ENCODE peak calls at places on chromosome 4, in five cellular contexts. O is SK-N-SH, Y is HCT116, N is T47D, K is K562. S is an unnamed sample.

GRCh38 chr4:125317526-125317880 is 2.7 kb downstream of the FAT4 start:
- DNase-seq in O (peak), Y (no peak), N (no peak), K (no peak), S (no peak)

GRCh38 chr4:154588198-154588597 is 2.3 kb downstream of the FGA start:
- DNase-seq in O (no peak), Y (no peak), N (no peak), K (no peak), S (no peak)

GRCh38 chr4:17957689-17958088 is 63.9 kb downstream of the LCORL start:
- DNase-seq in O (no peak), Y (no peak), N (no peak), K (no peak), S (no peak)

GRCh38 chr4:165368567-165368966 is 10.2 kb upstream of the CPE start:
- DNase-seq in O (no peak), Y (no peak), N (no peak), K (no peak), S (peak)

GRCh38 chr4:184265566-184266351 is 48.1 kb upstream of the ENPP6 start:
- DNase-seq in O (no peak), Y (peak), N (no peak), K (peak), S (no peak)

GRCh38 chr4:90598741-90599140 is 471.5 kb downstream of the CCSER1 start:
- DNase-seq in O (no peak), Y (no peak), N (no peak), K (no peak), S (no peak)

GRCh38 chr4:15778742-15779231 is 659 bp downstream of the CD38 start:
- DNase-seq in O (no peak), Y (no peak), N (no peak), K (no peak), S (no peak)

GRCh38 chr4:23775694-23776093 is 114.2 kb downstream of the PPARGC1A start:
- DNase-seq in O (no peak), Y (no peak), N (no peak), K (no peak), S (peak)

GRCh38 chr4:129899849-129900248 is 803.9 kb downstream of the C4orf33 start:
- DNase-seq in O (no peak), Y (no peak), N (no peak), K (no peak), S (peak)

GRCh38 chr4:48943387-48943786 is 36.8 kb upstream of the OCIAD2 start:
- DNase-seq in O (no peak), Y (peak), N (peak), K (no peak), S (peak)

GRCh38 chr4:185504098-185505047 is 30.9 kb downstream of the PDLIM3 start:
- DNase-seq in O (no peak), Y (peak), N (no peak), K (peak), S (peak)

GRCh38 chr4:152697284-152698011 is 17.7 kb upstream of the TMEM154 start:
- DNase-seq in O (no peak), Y (no peak), N (no peak), K (no peak), S (no peak)

GRCh38 chr4:107248571-107248970 is 212.5 kb upstream of the DKK2 start:
- DNase-seq in O (no peak), Y (no peak), N (no peak), K (no peak), S (no peak)

GRCh38 chr4:83484500-83485431 is at the start of gene ABRAXAS1:
- DNase-seq in O (peak), Y (peak), N (peak), K (peak), S (peak)

GRCh38 chr4:142091085-142091513 is 454.7 kb downstream of the IL15 start:
- DNase-seq in O (no peak), Y (no peak), N (no peak), K (no peak), S (no peak)

GRCh38 chr4:141132689-141133145 is 552 bp downstream of the RNF150 start:
- DNase-seq in O (peak), Y (no peak), N (peak), K (no peak), S (no peak)

GRCh38 chr4:60345397-60345796 is 854.7 kb upstream of the ADGRL3 start:
- DNase-seq in O (no peak), Y (no peak), N (no peak), K (no peak), S (no peak)

GRCh38 chr4:151468715-151469696 is 60.0 kb downstream of the FHIP1A start:
- DNase-seq in O (no peak), Y (no peak), N (no peak), K (no peak), S (no peak)

GRCh38 chr4:10753326-10753725 is 68.8 kb upstream of the CLNK start:
- DNase-seq in O (no peak), Y (no peak), N (no peak), K (no peak), S (no peak)

GRCh38 chr4:3427134-3427476 is 14.7 kb upstream of the HGFAC start:
- DNase-seq in O (no peak), Y (no peak), N (no peak), K (no peak), S (no peak)

GRCh38 chr4:3430524-3430923 is 11.2 kb upstream of the HGFAC start:
- DNase-seq in O (no peak), Y (no peak), N (no peak), K (no peak), S (no peak)

GRCh38 chr4:3429651-3430050 is 12.1 kb upstream of the HGFAC start:
- DNase-seq in O (no peak), Y (no peak), N (no peak), K (no peak), S (no peak)

GRCh38 chr4:3426465-3427133 is 15.2 kb upstream of the HGFAC start:
- DNase-seq in O (no peak), Y (no peak), N (no peak), K (no peak), S (no peak)

GRCh38 chr4:3427706-3428446 is 13.9 kb upstream of the HGFAC start:
- DNase-seq in O (no peak), Y (no peak), N (no peak), K (no peak), S (no peak)
- TF ChIP-seq JUND in O (no peak), Y (no peak), N (no peak), K (no peak), S (no peak)

GRCh38 chr4:80136238-80136637 is 61.1 kb upstream of the PRDM8 start:
- DNase-seq in O (no peak), Y (no peak), N (no peak), K (no peak), S (no peak)

GRCh38 chr4:80139668-80140067 is 57.6 kb upstream of the PRDM8 start:
- DNase-seq in O (no peak), Y (no peak), N (no peak), K (no peak), S (no peak)

GRCh38 chr4:80137631-80138030 is 59.7 kb upstream of the PRDM8 start:
- DNase-seq in O (no peak), Y (no peak), N (no peak), K (no peak), S (no peak)

GRCh38 chr4:80140237-80140636 is 57.1 kb upstream of the PRDM8 start:
- DNase-seq in O (no peak), Y (no peak), N (no peak), K (no peak), S (no peak)

DNA sequence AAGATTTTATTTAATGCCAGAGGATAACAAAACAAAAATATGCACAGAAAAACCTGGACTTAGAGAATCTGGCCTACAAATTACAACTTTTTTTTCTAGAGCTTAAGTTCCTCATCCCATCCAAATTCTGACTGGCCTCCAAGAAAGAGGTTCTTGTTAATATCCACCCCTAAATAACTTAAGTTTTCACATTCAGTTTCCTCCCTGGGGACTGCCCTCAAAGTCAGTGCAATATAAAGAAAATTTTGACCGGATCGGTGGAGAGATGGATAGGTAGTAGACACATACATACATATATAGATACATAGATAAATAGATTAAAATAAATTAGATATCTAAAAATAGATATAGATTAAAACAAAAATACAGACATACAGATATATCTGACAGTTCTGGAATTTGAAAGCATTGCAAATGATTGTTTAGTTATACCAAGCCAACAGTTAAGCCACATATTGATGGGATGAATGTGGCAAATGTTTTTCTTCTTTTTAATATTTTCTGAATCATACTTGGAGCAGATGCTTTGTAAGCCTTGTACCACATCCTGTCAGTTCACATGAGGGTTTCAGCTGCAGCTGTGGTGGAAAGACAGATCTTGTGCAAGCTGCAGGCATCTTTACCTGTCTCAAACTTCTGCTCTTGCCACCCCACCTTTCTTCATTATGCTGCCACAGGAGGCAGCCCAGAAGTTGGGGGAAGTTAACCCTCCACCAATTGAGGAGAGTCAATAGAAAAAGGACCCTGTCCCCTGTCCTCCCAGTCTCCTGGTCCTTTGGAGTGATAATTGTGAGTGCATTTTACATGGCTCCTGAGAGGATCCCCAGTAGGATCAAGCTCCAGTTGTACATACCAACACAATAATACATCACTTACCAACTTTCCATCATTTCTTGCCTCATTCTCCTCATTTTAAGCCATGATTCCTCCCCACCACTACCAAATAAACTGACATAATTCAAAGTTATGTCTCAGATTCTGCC is 58.5 kb upstream of the PRDM8 start:
- DNase-seq in O (no peak), Y (no peak), N (no peak), K (no peak), S (no peak)
- TF ChIP-seq JUND in O (peak), Y (no peak), N (no peak), K (no peak), S (no peak)

GRCh38 chr4:1748465-1748995 is 27.2 kb downstream of the TACC3 start:
- DNase-seq in O (peak), Y (peak), N (peak), K (peak), S (peak)

GRCh38 chr4:1747603-1747967 is 26.3 kb downstream of the TACC3 start:
- DNase-seq in O (no peak), Y (no peak), N (no peak), K (no peak), S (no peak)

GRCh38 chr4:1746265-1746691 is 25.0 kb downstream of the TACC3 start:
- DNase-seq in O (peak), Y (peak), N (peak), K (peak), S (peak)

GRCh38 chr4:1745697-1746096 is 24.4 kb downstream of the TACC3 start:
- DNase-seq in O (no peak), Y (no peak), N (no peak), K (no peak), S (no peak)

GRCh38 chr4:1746919-1747602 is 25.7 kb downstream of the TACC3 start:
- DNase-seq in O (no peak), Y (no peak), N (no peak), K (no peak), S (peak)
- TF ChIP-seq JUND in O (no peak), Y (no peak), N (no peak), K (no peak), S (no peak)

DNA sequence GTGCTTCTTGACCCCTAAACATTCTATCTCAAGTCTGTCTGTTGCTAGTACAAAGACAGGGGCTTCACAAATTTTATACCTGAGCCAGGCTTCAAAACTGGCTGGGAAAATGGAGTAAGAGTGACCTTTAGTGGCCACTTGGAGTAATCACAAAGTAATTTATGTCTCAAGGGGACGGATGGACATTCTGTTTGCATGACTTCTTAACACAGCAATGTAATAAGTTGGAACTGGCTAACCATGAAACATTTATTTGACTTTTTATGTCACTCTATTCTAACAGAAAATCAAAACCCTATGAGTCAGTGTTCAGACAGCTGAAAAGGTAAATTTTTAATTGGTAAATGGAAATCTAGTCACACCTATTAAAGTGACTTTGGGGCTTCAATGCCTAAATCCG is 600.6 kb downstream of the ANKRD50 start:
- DNase-seq in O (peak), Y (peak), N (no peak), K (no peak), S (peak)
- TF ChIP-seq JUND in O (no peak), Y (no peak), N (no peak), K (no peak), S (no peak)

DNA sequence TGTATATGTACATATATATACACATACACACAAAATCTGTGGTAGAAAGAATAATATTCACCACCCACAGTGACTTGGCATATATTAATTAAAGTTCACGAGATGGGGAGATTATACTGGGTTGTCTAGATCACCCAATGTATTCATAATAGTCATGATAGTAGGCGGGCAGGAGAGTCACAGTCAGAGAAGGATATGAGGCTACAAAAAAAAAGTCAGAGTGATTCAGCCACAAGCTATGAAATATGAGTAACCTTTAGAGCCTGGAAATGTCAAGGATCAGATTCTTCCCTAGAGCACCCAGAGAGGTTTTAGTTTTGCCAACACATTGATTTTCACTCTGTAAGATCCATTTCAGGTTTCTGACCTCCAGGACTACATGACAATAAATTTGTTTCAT is 501.9 kb downstream of the GABRG1 start:
- DNase-seq in O (no peak), Y (no peak), N (no peak), K (no peak), S (no peak)
- TF ChIP-seq JUND in O (no peak), Y (no peak), N (no peak), K (no peak), S (no peak)